ENCODE peak calls at places on chromosomes 13 and 19, in seven cellular contexts. Q is H1, I is HCT116, G is K562, R is GM12878, F is SK-N-SH, W is HepG2. C is an unnamed sample.

GRCh38 chr13:40479196-40479845 is 187.1 kb downstream of the FOXO1 start:
- DNase-seq in Q (no peak), I (no peak), G (no peak), R (no peak), F (no peak), W (no peak), C (no peak)

GRCh38 chr13:50459046-50459445 is 384.4 kb downstream of the DLEU7 start:
- DNase-seq in Q (no peak), I (no peak), G (no peak), R (no peak), F (no peak), W (no peak), C (no peak)

GRCh38 chr13:74761794-74762193 is 627.6 kb upstream of the KLF12 start:
- DNase-seq in Q (no peak), I (no peak), G (no peak), R (no peak), F (no peak), W (no peak), C (no peak)

GRCh38 chr13:32309812-32310706 is 5.1 kb downstream of the ZAR1L start:
- DNase-seq in Q (peak), I (peak), G (peak), R (no peak), F (peak), W (peak), C (no peak)

GRCh38 chr13:44768233-44768632 is 192.1 kb upstream of the TSC22D1 start:
- DNase-seq in Q (no peak), I (no peak), G (no peak), R (peak), F (no peak), W (no peak), C (no peak)

GRCh38 chr19:40035996-40036395 is 20.0 kb downstream of the ZNF780B start:
- DNase-seq in Q (no peak), I (no peak), G (no peak), R (no peak), F (no peak), W (no peak), C (no peak)

GRCh38 chr13:67095621-67096020 is 134.5 kb downstream of the PCDH9 start:
- DNase-seq in Q (no peak), I (no peak), G (no peak), R (no peak), F (no peak), W (no peak), C (no peak)

GRCh38 chr13:34416833-34417425 is 525.1 kb upstream of the NBEA start:
- DNase-seq in Q (no peak), I (no peak), G (no peak), R (no peak), F (no peak), W (no peak), C (no peak)

GRCh38 chr19:55838906-55839305 is 2.6 kb downstream of the NLRP4 start:
- DNase-seq in Q (no peak), I (no peak), G (no peak), R (no peak), F (no peak), W (no peak), C (no peak)

GRCh38 chr13:70203661-70204229 is 95.5 kb upstream of the KLHL1 start:
- DNase-seq in Q (no peak), I (peak), G (no peak), R (no peak), F (no peak), W (peak), C (peak)

GRCh38 chr13:94641432-94641941 is 39.8 kb downstream of the GPR180 start:
- DNase-seq in Q (no peak), I (no peak), G (no peak), R (no peak), F (peak), W (no peak), C (no peak)

GRCh38 chr13:96075953-96076543 is 13.9 kb upstream of the HS6ST3 start:
- DNase-seq in Q (no peak), I (no peak), G (peak), R (no peak), F (peak), W (peak), C (no peak)

GRCh38 chr19:55058781-55059610 is 4.0 kb downstream of the RDH13 start:
- DNase-seq in Q (no peak), I (no peak), G (peak), R (no peak), F (no peak), W (no peak), C (no peak)

GRCh38 chr13:39938591-39938990 is 283.1 kb downstream of the COG6 start:
- DNase-seq in Q (no peak), I (no peak), G (no peak), R (no peak), F (no peak), W (no peak), C (no peak)

GRCh38 chr19:28148554-28148953 is 1064.4 kb downstream of the UQCRFS1 start:
- DNase-seq in Q (no peak), I (no peak), G (no peak), R (no peak), F (no peak), W (no peak), C (no peak)

GRCh38 chr13:100098445-100099116 is 9.7 kb downstream of the PCCA start:
- DNase-seq in Q (no peak), I (no peak), G (no peak), R (no peak), F (no peak), W (no peak), C (no peak)

GRCh38 chr13:114264886-114265611 is 16.4 kb upstream of the UPF3A start:
- DNase-seq in Q (no peak), I (no peak), G (no peak), R (no peak), F (no peak), W (no peak), C (no peak)

GRCh38 chr13:102402292-102402691 is 444 bp upstream of the FGF14 start:
- DNase-seq in Q (peak), I (no peak), G (no peak), R (no peak), F (peak), W (no peak), C (no peak)

GRCh38 chr19:35675589-35676140 is 9.3 kb downstream of the UPK1A start:
- DNase-seq in Q (no peak), I (no peak), G (no peak), R (no peak), F (no peak), W (no peak), C (no peak)

GRCh38 chr13:43377149-43377548 is 353.8 kb downstream of the DNAJC15 start:
- DNase-seq in Q (no peak), I (no peak), G (no peak), R (no peak), F (no peak), W (no peak), C (no peak)

GRCh38 chr13:113981201-113981605 is 7.3 kb upstream of the C13orf46 start:
- DNase-seq in Q (no peak), I (peak), G (no peak), R (no peak), F (no peak), W (no peak), C (no peak)

GRCh38 chr19:932647-933552 is 7.1 kb downstream of the ARID3A start:
- DNase-seq in Q (peak), I (no peak), G (no peak), R (no peak), F (peak), W (no peak), C (no peak)

GRCh38 chr13:45362939-45363338 is 22.0 kb upstream of the TPT1 start:
- DNase-seq in Q (peak), I (no peak), G (peak), R (no peak), F (no peak), W (peak), C (no peak)

GRCh38 chr13:20713014-20713376 is 9.5 kb downstream of the IL17D start:
- DNase-seq in Q (no peak), I (no peak), G (no peak), R (no peak), F (no peak), W (no peak), C (no peak)
- TF ChIP-seq JUND in Q (no peak), I (no peak), G (no peak), R (no peak), F (no peak), W (no peak), C (no peak)

DNA sequence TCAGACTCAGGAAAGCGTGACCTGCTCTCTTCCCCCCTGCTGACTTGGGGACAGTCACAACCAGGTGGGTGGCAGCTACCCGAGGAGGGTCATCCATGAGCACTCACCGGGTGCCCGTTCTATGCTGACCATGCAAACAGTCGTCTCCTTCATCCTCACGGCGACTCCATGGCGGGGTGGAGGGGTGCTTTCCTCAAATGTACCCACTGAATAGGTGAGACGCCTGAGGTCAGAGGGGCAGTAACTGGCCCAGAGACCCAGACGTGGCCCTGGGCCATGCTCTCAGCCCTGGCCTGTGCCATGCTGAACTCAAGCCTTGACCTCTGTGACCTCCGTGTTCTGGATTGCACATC is 59.2 kb upstream of the TPM4 start:
- DNase-seq in Q (no peak), I (no peak), G (no peak), R (no peak), F (peak), W (no peak), C (no peak)
- TF ChIP-seq JUND in Q (no peak), I (no peak), G (no peak), R (no peak), F (no peak), W (no peak), C (no peak)

GRCh38 chr13:47158583-47158982 is 261.7 kb upstream of the HTR2A start:
- DNase-seq in Q (no peak), I (no peak), G (peak), R (no peak), F (peak), W (no peak), C (no peak)
- TF ChIP-seq JUND in Q (no peak), I (no peak), G (no peak), R (no peak), F (no peak), W (no peak), C (no peak)

GRCh38 chr19:3142938-3143337 is 7.1 kb downstream of the GNA15 start:
- DNase-seq in Q (no peak), I (no peak), G (no peak), R (no peak), F (no peak), W (no peak), C (no peak)

GRCh38 chr19:3142292-3142670 is 6.4 kb downstream of the GNA15 start:
- DNase-seq in Q (no peak), I (peak), G (no peak), R (no peak), F (no peak), W (no peak), C (no peak)

GRCh38 chr19:3137139-3137538 is 1.3 kb downstream of the GNA15 start:
- DNase-seq in Q (no peak), I (no peak), G (no peak), R (no peak), F (no peak), W (no peak), C (no peak)

GRCh38 chr19:3138268-3138667 is 2.4 kb downstream of the GNA15 start:
- DNase-seq in Q (no peak), I (no peak), G (no peak), R (no peak), F (no peak), W (no peak), C (no peak)

GRCh38 chr19:3140667-3141038 is 4.8 kb downstream of the GNA15 start:
- DNase-seq in Q (no peak), I (no peak), G (no peak), R (no peak), F (no peak), W (no peak), C (no peak)
- TF ChIP-seq JUND in Q (no peak), I (no peak), G (no peak), R (no peak), F (no peak), W (no peak), C (no peak)

GRCh38 chr19:18098891-18099622 is 1.5 kb downstream of the MAST3 start:
- DNase-seq in Q (no peak), I (no peak), G (peak), R (peak), F (no peak), W (no peak), C (no peak)
- TF ChIP-seq JUND in Q (no peak), I (no peak), G (no peak), R (no peak), F (no peak), W (no peak), C (no peak)

GRCh38 chr19:18518639-18519038 is 3.2 kb downstream of the ELL start:
- DNase-seq in Q (no peak), I (no peak), G (no peak), R (no peak), F (no peak), W (peak), C (no peak)

GRCh38 chr19:18513868-18514267 is 8.0 kb downstream of the ELL start:
- DNase-seq in Q (no peak), I (no peak), G (no peak), R (no peak), F (peak), W (no peak), C (no peak)

GRCh38 chr19:18517606-18518005 is 4.3 kb downstream of the ELL start:
- DNase-seq in Q (no peak), I (no peak), G (no peak), R (no peak), F (no peak), W (no peak), C (no peak)

GRCh38 chr19:18515959-18516358 is 5.9 kb downstream of the ELL start:
- DNase-seq in Q (no peak), I (no peak), G (no peak), R (no peak), F (no peak), W (no peak), C (no peak)

GRCh38 chr19:18514800-18515682 is 6.8 kb downstream of the ELL start:
- DNase-seq in Q (no peak), I (no peak), G (peak), R (no peak), F (no peak), W (peak), C (no peak)
- TF ChIP-seq JUND in Q (no peak), I (no peak), G (no peak), R (no peak), F (no peak), W (peak), C (no peak)

GRCh38 chr19:32674959-32675719 is at the start of gene ANKRD27:
- DNase-seq in Q (peak), I (peak), G (peak), R (peak), F (peak), W (peak), C (peak)

GRCh38 chr19:32676186-32676894 is 692 bp downstream of the RGS9BP start:
- DNase-seq in Q (peak), I (no peak), G (no peak), R (no peak), F (peak), W (no peak), C (no peak)

GRCh38 chr19:32676895-32677359 is 1.3 kb downstream of the RGS9BP start:
- DNase-seq in Q (no peak), I (no peak), G (no peak), R (no peak), F (no peak), W (no peak), C (no peak)

GRCh38 chr19:32674153-32674958 is 624 bp downstream of the ANKRD27 start:
- DNase-seq in Q (no peak), I (no peak), G (no peak), R (no peak), F (peak), W (no peak), C (no peak)

DNA sequence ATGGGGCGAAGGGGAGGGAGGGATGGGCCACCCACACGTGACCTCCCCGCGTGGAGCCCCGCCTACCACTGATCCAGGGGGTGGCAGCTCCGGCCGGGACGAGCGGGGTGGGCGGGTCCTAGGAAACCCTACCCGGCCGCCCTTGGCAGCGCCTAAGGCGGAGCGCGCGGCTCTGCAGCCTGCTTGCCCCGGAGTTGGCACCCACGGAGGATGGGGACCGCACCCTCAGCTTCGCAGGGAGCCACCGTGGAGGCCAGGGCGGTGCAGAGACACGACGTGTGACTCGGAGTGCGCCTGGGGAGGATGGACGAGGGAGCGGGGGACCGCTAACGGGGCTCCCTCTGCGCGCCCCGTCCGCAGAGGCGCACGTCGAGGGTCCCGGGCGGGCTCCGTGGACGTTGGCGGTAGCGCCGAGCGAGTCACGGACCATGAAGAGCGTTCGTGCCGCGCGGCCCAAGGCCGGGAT is at the start of gene RGS9BP:
- DNase-seq in Q (peak), I (no peak), G (peak), R (no peak), F (peak), W (peak), C (peak)
- TF ChIP-seq JUND in Q (no peak), I (no peak), G (no peak), R (no peak), F (no peak), W (no peak), C (no peak)

C was measured in T47D.